ENCODE peak calls at places on chromosomes 3 and 15, in eight cellular contexts. One of them, this sample, is unnamed.

GRCh38 chr3:146227486-146227885 is 23.4 kb downstream of the PLSCR4 start:
- DNase-seq in GM10248: no peak
- DNase-seq in CD8-positive, alpha-beta T cell: no peak
- DNase-seq in breast epithelium: no peak
- DNase-seq in foreskin fibroblast: no peak
- DNase-seq in glutamatergic neuron: no peak
- DNase-seq in smooth muscle cell of the brain vasculature: no peak
- DNase-seq in lung microvascular endothelial cell: no peak
- DNase-seq in this sample: no peak

GRCh38 chr15:96325579-96326331 is 4.7 kb upstream of the NR2F2 start:
- DNase-seq in GM10248: no peak
- DNase-seq in CD8-positive, alpha-beta T cell: no peak
- DNase-seq in breast epithelium: no peak
- DNase-seq in foreskin fibroblast: peak
- DNase-seq in glutamatergic neuron: no peak
- DNase-seq in smooth muscle cell of the brain vasculature: no peak
- DNase-seq in lung microvascular endothelial cell: peak
- DNase-seq in this sample: no peak

GRCh38 chr3:131216801-131217200 is 164.8 kb upstream of the NUDT16 start:
- DNase-seq in GM10248: no peak
- DNase-seq in CD8-positive, alpha-beta T cell: no peak
- DNase-seq in breast epithelium: no peak
- DNase-seq in foreskin fibroblast: peak
- DNase-seq in glutamatergic neuron: no peak
- DNase-seq in smooth muscle cell of the brain vasculature: peak
- DNase-seq in lung microvascular endothelial cell: no peak
- DNase-seq in this sample: peak

GRCh38 chr3:195096484-195097330 is 174.3 kb downstream of the XXYLT1 start:
- DNase-seq in GM10248: no peak
- DNase-seq in CD8-positive, alpha-beta T cell: no peak
- DNase-seq in breast epithelium: peak
- DNase-seq in foreskin fibroblast: no peak
- DNase-seq in glutamatergic neuron: no peak
- DNase-seq in smooth muscle cell of the brain vasculature: no peak
- DNase-seq in lung microvascular endothelial cell: no peak
- DNase-seq in this sample: no peak

GRCh38 chr15:47326506-47326905 is 390.8 kb upstream of the SEMA6D start:
- DNase-seq in GM10248: no peak
- DNase-seq in CD8-positive, alpha-beta T cell: no peak
- DNase-seq in breast epithelium: no peak
- DNase-seq in foreskin fibroblast: peak
- DNase-seq in glutamatergic neuron: no peak
- DNase-seq in smooth muscle cell of the brain vasculature: no peak
- DNase-seq in lung microvascular endothelial cell: no peak
- DNase-seq in this sample: no peak

GRCh38 chr3:104952587-104952986 is 414.1 kb upstream of the ALCAM start:
- DNase-seq in GM10248: no peak
- DNase-seq in CD8-positive, alpha-beta T cell: no peak
- DNase-seq in breast epithelium: no peak
- DNase-seq in foreskin fibroblast: peak
- DNase-seq in glutamatergic neuron: no peak
- DNase-seq in smooth muscle cell of the brain vasculature: peak
- DNase-seq in lung microvascular endothelial cell: no peak
- DNase-seq in this sample: peak

GRCh38 chr3:167941234-167941995 is 154.3 kb downstream of the GOLIM4 start:
- DNase-seq in GM10248: no peak
- DNase-seq in CD8-positive, alpha-beta T cell: no peak
- DNase-seq in breast epithelium: no peak
- DNase-seq in foreskin fibroblast: peak
- DNase-seq in glutamatergic neuron: no peak
- DNase-seq in smooth muscle cell of the brain vasculature: peak
- DNase-seq in lung microvascular endothelial cell: no peak
- DNase-seq in this sample: no peak

GRCh38 chr3:164608554-164609276 is 469.6 kb downstream of the SI start:
- DNase-seq in GM10248: no peak
- DNase-seq in CD8-positive, alpha-beta T cell: no peak
- DNase-seq in breast epithelium: no peak
- DNase-seq in foreskin fibroblast: no peak
- DNase-seq in glutamatergic neuron: no peak
- DNase-seq in smooth muscle cell of the brain vasculature: no peak
- DNase-seq in lung microvascular endothelial cell: no peak
- DNase-seq in this sample: no peak

GRCh38 chr3:52986049-52986448 is 59.8 kb downstream of the SFMBT1 start:
- DNase-seq in GM10248: no peak
- DNase-seq in CD8-positive, alpha-beta T cell: no peak
- DNase-seq in breast epithelium: no peak
- DNase-seq in foreskin fibroblast: peak
- DNase-seq in glutamatergic neuron: no peak
- DNase-seq in smooth muscle cell of the brain vasculature: no peak
- DNase-seq in lung microvascular endothelial cell: no peak
- DNase-seq in this sample: no peak

GRCh38 chr3:34009480-34009844 is 211.0 kb downstream of the PDCD6IP start:
- DNase-seq in GM10248: no peak
- DNase-seq in CD8-positive, alpha-beta T cell: no peak
- DNase-seq in breast epithelium: no peak
- DNase-seq in foreskin fibroblast: peak
- DNase-seq in glutamatergic neuron: no peak
- DNase-seq in smooth muscle cell of the brain vasculature: no peak
- DNase-seq in lung microvascular endothelial cell: no peak
- DNase-seq in this sample: no peak

GRCh38 chr15:69497076-69497475 is 44.5 kb downstream of the RPLP1 start:
- DNase-seq in GM10248: no peak
- DNase-seq in CD8-positive, alpha-beta T cell: no peak
- DNase-seq in breast epithelium: no peak
- DNase-seq in foreskin fibroblast: no peak
- DNase-seq in glutamatergic neuron: no peak
- DNase-seq in smooth muscle cell of the brain vasculature: no peak
- DNase-seq in lung microvascular endothelial cell: no peak
- DNase-seq in this sample: no peak

GRCh38 chr15:85757073-85757938 is 37.4 kb downstream of the KLHL25 start:
- DNase-seq in GM10248: no peak
- DNase-seq in CD8-positive, alpha-beta T cell: no peak
- DNase-seq in breast epithelium: peak
- DNase-seq in foreskin fibroblast: no peak
- DNase-seq in glutamatergic neuron: no peak
- DNase-seq in smooth muscle cell of the brain vasculature: no peak
- DNase-seq in lung microvascular endothelial cell: no peak
- DNase-seq in this sample: no peak

GRCh38 chr3:194985031-194985578 is 285.9 kb downstream of the XXYLT1 start:
- DNase-seq in GM10248: no peak
- DNase-seq in CD8-positive, alpha-beta T cell: no peak
- DNase-seq in breast epithelium: peak
- DNase-seq in foreskin fibroblast: peak
- DNase-seq in glutamatergic neuron: peak
- DNase-seq in smooth muscle cell of the brain vasculature: no peak
- DNase-seq in lung microvascular endothelial cell: peak
- DNase-seq in this sample: no peak

GRCh38 chr15:72916939-72917338 is 133.4 kb upstream of the ADPGK start:
- DNase-seq in GM10248: no peak
- DNase-seq in CD8-positive, alpha-beta T cell: no peak
- DNase-seq in breast epithelium: no peak
- DNase-seq in foreskin fibroblast: no peak
- DNase-seq in glutamatergic neuron: no peak
- DNase-seq in smooth muscle cell of the brain vasculature: peak
- DNase-seq in lung microvascular endothelial cell: no peak
- DNase-seq in this sample: no peak

GRCh38 chr15:68210821-68211655 is 5.9 kb upstream of the CALML4 start:
- DNase-seq in GM10248: peak
- DNase-seq in CD8-positive, alpha-beta T cell: peak
- DNase-seq in breast epithelium: peak
- DNase-seq in foreskin fibroblast: peak
- DNase-seq in glutamatergic neuron: peak
- DNase-seq in smooth muscle cell of the brain vasculature: no peak
- DNase-seq in lung microvascular endothelial cell: peak
- DNase-seq in this sample: no peak

GRCh38 chr15:90095521-90095959 is 6.7 kb downstream of the IDH2 start:
- DNase-seq in GM10248: peak
- DNase-seq in CD8-positive, alpha-beta T cell: no peak
- DNase-seq in breast epithelium: peak
- DNase-seq in foreskin fibroblast: no peak
- DNase-seq in glutamatergic neuron: no peak
- DNase-seq in smooth muscle cell of the brain vasculature: no peak
- DNase-seq in lung microvascular endothelial cell: no peak
- DNase-seq in this sample: no peak

GRCh38 chr3:132253262-132253878 is 63.8 kb upstream of the ACP3 start:
- DNase-seq in GM10248: peak
- DNase-seq in CD8-positive, alpha-beta T cell: no peak
- DNase-seq in breast epithelium: no peak
- DNase-seq in foreskin fibroblast: peak
- DNase-seq in glutamatergic neuron: no peak
- DNase-seq in smooth muscle cell of the brain vasculature: peak
- DNase-seq in lung microvascular endothelial cell: peak
- DNase-seq in this sample: peak

GRCh38 chr3:177195242-177195940 is 1.9 kb downstream of the TBL1XR1 start:
- DNase-seq in GM10248: no peak
- DNase-seq in CD8-positive, alpha-beta T cell: no peak
- DNase-seq in breast epithelium: no peak
- DNase-seq in foreskin fibroblast: no peak
- DNase-seq in glutamatergic neuron: no peak
- DNase-seq in smooth muscle cell of the brain vasculature: no peak
- DNase-seq in lung microvascular endothelial cell: peak
- DNase-seq in this sample: no peak

This sample was measured in pulmonary artery endothelial cell.